ENCODE peak calls at places on chromosomes 11 and 22, in seven cellular contexts. G is activated naive CD8-positive, alpha-beta T cell treated with anti-CD3 and anti-CD28 coated beads, Interleukin-2, amount 50 U/mL, for 24 hours; F is stimulated activated CD4-positive, alpha-beta T cell treated with anti-CD3 and anti-CD28 coated beads, Interleukin-12 subunit alpha, Interleukin-12 subunit beta, amount 100 ng/mL, for 24 hours; K is substantia nigra; X is osteoblast; M is nephron progenitor cell; O is DMS153. A is an unnamed sample.

GRCh38 chr22:42396621-42397331 is 35.4 kb downstream of the NFAM1 start:
- DNase-seq in G (peak), F (no peak), K (no peak), X (no peak), M (no peak), O (no peak), A (no peak)

GRCh38 chr22:40819741-40820140 is 595 bp upstream of the SLC25A17 start:
- DNase-seq in G (no peak), F (no peak), K (no peak), X (peak), M (no peak), O (no peak), A (peak)

GRCh38 chr11:30424336-30424735 is 101.4 kb downstream of the ARL14EP start:
- DNase-seq in G (no peak), F (no peak), K (no peak), X (no peak), M (no peak), O (no peak), A (no peak)

GRCh38 chr22:41021039-41021654 is 70.0 kb downstream of the RBX1 start:
- DNase-seq in G (no peak), F (no peak), K (no peak), X (peak), M (peak), O (peak), A (no peak)

GRCh38 chr11:69249641-69250502 is 44.1 kb upstream of the MYEOV start:
- DNase-seq in G (no peak), F (no peak), K (no peak), X (no peak), M (no peak), O (peak), A (no peak)

GRCh38 chr11:110497204-110497987 is 67.6 kb downstream of the FDX1 start:
- DNase-seq in G (no peak), F (no peak), K (no peak), X (no peak), M (no peak), O (no peak), A (no peak)

GRCh38 chr11:36340909-36341308 is 44.8 kb downstream of the PRR5L start:
- DNase-seq in G (no peak), F (no peak), K (no peak), X (peak), M (no peak), O (no peak), A (no peak)

GRCh38 chr22:19037282-19038163 is 84.7 kb downstream of the DGCR2 start:
- DNase-seq in G (no peak), F (no peak), K (no peak), X (peak), M (no peak), O (no peak), A (no peak)

GRCh38 chr11:2932850-2933251 is 3.6 kb upstream of the PHLDA2 start:
- DNase-seq in G (no peak), F (no peak), K (no peak), X (peak), M (no peak), O (no peak), A (no peak)

GRCh38 chr22:19958083-19959042 is 16.7 kb upstream of the TXNRD2 start:
- DNase-seq in G (no peak), F (no peak), K (no peak), X (no peak), M (no peak), O (no peak), A (no peak)

GRCh38 chr11:122634507-122634906 is 21.0 kb upstream of the UBASH3B start:
- DNase-seq in G (no peak), F (no peak), K (no peak), X (no peak), M (peak), O (no peak), A (no peak)

GRCh38 chr11:73743045-73743444 is 17.8 kb downstream of the RAB6A start:
- DNase-seq in G (no peak), F (no peak), K (no peak), X (no peak), M (no peak), O (no peak), A (no peak)

GRCh38 chr11:65426839-65427690 is 4.5 kb downstream of the NEAT1 start:
- DNase-seq in G (peak), F (no peak), K (no peak), X (no peak), M (no peak), O (no peak), A (no peak)

GRCh38 chr22:40462195-40462988 is 92.0 kb downstream of the SGSM3 start:
- DNase-seq in G (peak), F (peak), K (no peak), X (no peak), M (no peak), O (no peak), A (no peak)

GRCh38 chr22:33919591-33920501 is at the start of gene LARGE1:
- DNase-seq in G (peak), F (no peak), K (peak), X (peak), M (peak), O (peak), A (no peak)

GRCh38 chr11:71425851-71426250 is 22.3 kb downstream of the DHCR7 start:
- DNase-seq in G (no peak), F (no peak), K (no peak), X (no peak), M (no peak), O (no peak), A (no peak)

GRCh38 chr22:50146440-50147228 is 23.9 kb upstream of the PANX2 start:
- DNase-seq in G (no peak), F (no peak), K (peak), X (peak), M (peak), O (peak), A (no peak)

GRCh38 chr11:83558281-83558680 is 272.1 kb upstream of the CCDC90B start:
- DNase-seq in G (no peak), F (no peak), K (no peak), X (no peak), M (no peak), O (no peak), A (no peak)

GRCh38 chr11:114116800-114117199 is 57.3 kb downstream of the ZBTB16 start:
- DNase-seq in G (no peak), F (no peak), K (no peak), X (no peak), M (no peak), O (no peak), A (no peak)

GRCh38 chr22:37913233-37913721 is 7.2 kb downstream of the MICALL1 start:
- DNase-seq in G (no peak), F (no peak), K (no peak), X (peak), M (no peak), O (no peak), A (no peak)

GRCh38 chr22:24198682-24199052 is 17.4 kb downstream of the SUSD2 start:
- DNase-seq in G (no peak), F (no peak), K (no peak), X (no peak), M (no peak), O (no peak), A (no peak)